ENCODE peak calls at places on chromosomes 5 and 9, in four cellular contexts. V is GM12878, A is A549, N is HepG2. J is an unnamed sample.

GRCh38 chr9:16637218-16637617 is 233.3 kb downstream of the BNC2 start:
- DNase-seq in V (no peak), A (peak; percentile 25), N (no peak), J (no peak)

GRCh38 chr5:84438456-84438855 is 53.8 kb upstream of the EDIL3 start:
- DNase-seq in V (no peak), A (no peak), N (no peak), J (no peak)

GRCh38 chr9:126952180-126952960 is 37.8 kb downstream of the RALGPS1 start:
- DNase-seq in V (no peak), A (no peak), N (no peak), J (no peak)

GRCh38 chr5:132777209-132778069 is at the start of gene SEPTIN8:
- DNase-seq in V (no peak), A (peak; percentile 36), N (no peak), J (peak; percentile 77)

GRCh38 chr9:27426717-27427645 is 97.1 kb upstream of the IFNK start:
- DNase-seq in V (no peak), A (peak; percentile 86), N (no peak), J (no peak)

GRCh38 chr5:33891731-33892418 is at the start of gene ADAMTS12:
- DNase-seq in V (no peak), A (peak; percentile 18), N (no peak), J (no peak)

GRCh38 chr5:174837919-174838902 is 113.8 kb downstream of the MSX2 start:
- DNase-seq in V (no peak), A (peak; percentile 49), N (no peak), J (peak; percentile 10)

GRCh38 chr9:76302947-76303550 is 91.2 kb downstream of the RFK start:
- DNase-seq in V (no peak), A (peak; percentile 70), N (peak; percentile 37), J (peak; percentile 38)

GRCh38 chr5:171946382-171946781 is 60.1 kb downstream of the FBXW11 start:
- DNase-seq in V (no peak), A (no peak), N (no peak), J (no peak)

GRCh38 chr9:137502008-137502913 is 43.1 kb upstream of the NSMF start:
- DNase-seq in V (no peak), A (peak; percentile 66), N (no peak), J (peak; percentile 58)

GRCh38 chr5:96880402-96881164 is 4.3 kb downstream of the ERAP2 start:
- DNase-seq in V (no peak), A (peak; percentile 58), N (no peak), J (no peak)

GRCh38 chr5:87022415-87022814 is 245.3 kb upstream of the RASA1 start:
- DNase-seq in V (no peak), A (no peak), N (no peak), J (no peak)

GRCh38 chr9:111974092-111974681 is 77.6 kb downstream of the UGCG start:
- DNase-seq in V (no peak), A (no peak), N (no peak), J (no peak)

GRCh38 chr5:60843693-60844428 is at the start of gene ELOVL7:
- DNase-seq in V (no peak), A (peak; percentile 70), N (peak; percentile 59), J (peak; percentile 80)

GRCh38 chr9:130689937-130690700 is 3.5 kb upstream of the EXOSC2 start:
- DNase-seq in V (peak; percentile 53), A (peak; percentile 95), N (peak; percentile 97), J (peak; percentile 92)

GRCh38 chr9:97666907-97667686 is 30.0 kb downstream of the XPA start:
- DNase-seq in V (no peak), A (no peak), N (no peak), J (no peak)

GRCh38 chr5:4627887-4628286 is 512.2 kb upstream of the ADAMTS16 start:
- DNase-seq in V (no peak), A (no peak), N (no peak), J (no peak)

GRCh38 chr9:136531904-136532798 is 13.7 kb downstream of the NOTCH1 start:
- DNase-seq in V (no peak), A (no peak), N (no peak), J (no peak)

GRCh38 chr5:172417983-172418630 is 36.2 kb downstream of the SH3PXD2B start:
- DNase-seq in V (no peak), A (peak; percentile 38), N (peak; percentile 20), J (no peak)

GRCh38 chr9:104895572-104895971 is 32.4 kb downstream of the ABCA1 start:
- DNase-seq in V (no peak), A (no peak), N (no peak), J (no peak)

GRCh38 chr5:31847354-31847753 is 208.4 kb downstream of the PDZD2 start:
- DNase-seq in V (no peak), A (no peak), N (no peak), J (no peak)

GRCh38 chr9:137198748-137199276 is 1.7 kb downstream of the TPRN start:
- DNase-seq in V (no peak), A (no peak), N (no peak), J (no peak)

GRCh38 chr5:105849701-105850100 is 1821.0 kb downstream of the EFNA5 start:
- DNase-seq in V (no peak), A (no peak), N (no peak), J (no peak)

GRCh38 chr5:149999866-150000260 is 591 bp downstream of the TIGD6 start:
- DNase-seq in V (no peak), A (no peak), N (no peak), J (no peak)

GRCh38 chr9:131934673-131935072 is 145.0 kb downstream of the MED27 start:
- DNase-seq in V (no peak), A (no peak), N (no peak), J (no peak)
- TF ChIP-seq POLR2AphosphoS2 in V (no peak), A (no peak), N (no peak), J (no peak)

GRCh38 chr5:16886793-16887345 is 49.2 kb downstream of the MYO10 start:
- DNase-seq in V (no peak), A (no peak), N (no peak), J (no peak)

GRCh38 chr5:16888694-16889124 is 47.4 kb downstream of the MYO10 start:
- DNase-seq in V (no peak), A (peak; percentile 63), N (no peak), J (no peak)

GRCh38 chr5:16889972-16890519 is 46.0 kb downstream of the MYO10 start:
- DNase-seq in V (no peak), A (peak; percentile 44), N (no peak), J (no peak)

GRCh38 chr5:16891043-16891442 is 45.0 kb downstream of the MYO10 start:
- DNase-seq in V (no peak), A (no peak), N (no peak), J (no peak)

DNA sequence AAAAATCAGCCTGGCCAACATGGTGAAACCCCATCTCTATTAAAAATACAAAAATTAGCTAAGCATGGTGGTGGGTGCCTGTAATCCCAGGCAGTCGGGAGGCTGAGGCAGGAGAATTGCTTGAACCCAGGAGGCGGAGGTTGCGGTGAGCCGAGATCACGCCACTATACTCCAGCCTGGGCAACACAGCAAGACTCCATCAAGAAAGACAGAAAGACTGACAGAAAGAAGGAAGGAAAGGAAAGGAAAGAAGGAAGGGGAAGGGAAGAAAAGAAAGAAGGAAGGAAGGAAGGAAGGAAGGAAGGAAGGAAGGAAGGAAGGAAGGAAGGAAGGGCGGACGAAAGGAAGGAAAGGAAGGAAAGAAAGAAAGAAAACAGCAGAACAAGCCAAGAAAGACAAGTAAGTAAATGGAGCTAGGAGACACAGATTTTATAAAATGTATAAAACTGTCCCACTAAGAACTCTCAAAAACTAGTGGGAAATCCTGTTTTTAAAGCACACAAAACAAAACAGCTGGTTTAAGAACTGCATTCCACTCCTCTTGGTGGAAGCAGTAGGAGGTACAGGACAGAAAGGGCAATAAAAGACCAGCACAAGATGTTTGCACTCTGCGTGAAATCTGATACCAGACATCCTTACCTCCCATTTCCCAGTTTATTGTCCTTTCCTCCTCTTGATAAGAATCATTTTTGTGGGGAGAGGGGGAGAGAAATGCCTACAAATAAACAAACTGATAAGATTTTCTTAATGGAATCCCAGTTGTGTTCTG is 46.7 kb downstream of the MYO10 start:
- DNase-seq in V (no peak), A (peak; percentile 72), N (no peak), J (no peak)
- TF ChIP-seq POLR2AphosphoS2 in V (no peak), A (no peak), N (no peak), J (no peak)

DNA sequence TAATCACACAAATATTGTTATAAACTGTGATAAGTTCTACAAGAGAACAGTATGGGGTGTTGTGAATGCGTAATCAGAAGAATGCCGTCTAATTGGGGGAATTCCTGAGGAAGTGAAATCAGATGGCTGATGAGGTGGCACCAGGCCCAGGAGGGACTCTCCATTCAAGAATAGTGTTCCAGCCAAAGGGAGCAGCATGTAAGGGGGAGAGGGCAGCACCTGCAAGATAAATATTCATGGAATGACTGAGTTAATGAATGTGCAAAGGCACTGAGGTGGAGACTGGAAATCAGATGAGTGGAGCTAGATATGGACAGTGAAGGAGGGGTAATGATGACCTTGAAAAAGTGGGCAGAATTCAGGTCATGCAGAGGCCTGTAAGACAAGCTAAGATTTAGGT is 250.6 kb downstream of the ARRDC3 start:
- DNase-seq in V (peak; percentile 36), A (no peak), N (no peak), J (no peak)
- TF ChIP-seq POLR2AphosphoS2 in V (no peak), A (no peak), N (no peak), J (no peak)

GRCh38 chr5:7834982-7835381 is 16.0 kb downstream of the CFAP90 start:
- DNase-seq in V (no peak), A (no peak), N (no peak), J (no peak)

GRCh38 chr5:7842531-7842930 is 8.4 kb downstream of the CFAP90 start:
- DNase-seq in V (no peak), A (no peak), N (no peak), J (no peak)

GRCh38 chr5:7837401-7837800 is 13.5 kb downstream of the CFAP90 start:
- DNase-seq in V (no peak), A (no peak), N (no peak), J (no peak)
- TF ChIP-seq POLR2AphosphoS2 in V (no peak), A (no peak), N (no peak), J (no peak)

J was measured in K562.